ENCODE peak calls at places on chromosomes 1 and 21, in ten cellular contexts. G is GM23248, U is mesenteric fat pad, H is omental fat pad, F is H4, S is posterior cingulate gyrus, L is A673, V is NCI-H460, M is LoVo, N is NCI-H82. C is an unnamed sample.

GRCh38 chr1:232875536-232875935 is 70.3 kb downstream of the MAP10 start:
- DNase-seq in G (peak), U (no peak), H (no peak), F (no peak), S (no peak), L (no peak), V (no peak), M (no peak), N (no peak), C (no peak)

GRCh38 chr1:18883636-18884418 is 18.5 kb downstream of the ALDH4A1 start:
- DNase-seq in G (peak), U (no peak), H (peak), F (peak), S (peak), L (peak), V (peak), M (peak), N (peak), C (peak)

GRCh38 chr1:180363596-180363995 is 133.5 kb downstream of the LHX4 start:
- DNase-seq in G (no peak), U (no peak), H (no peak), F (no peak), S (no peak), L (no peak), V (no peak), M (no peak), N (peak), C (no peak)

GRCh38 chr1:53376041-53376461 is 48.2 kb upstream of the LRP8 start:
- DNase-seq in G (peak), U (peak), H (no peak), F (no peak), S (no peak), L (no peak), V (no peak), M (no peak), N (peak), C (no peak)

GRCh38 chr1:18957532-18958295 is 1.2 kb upstream of the IFFO2 start:
- DNase-seq in G (no peak), U (no peak), H (no peak), F (no peak), S (peak), L (no peak), V (no peak), M (no peak), N (no peak), C (no peak)

GRCh38 chr1:235018161-235018560 is 110.5 kb downstream of the TOMM20 start:
- DNase-seq in G (peak), U (peak), H (no peak), F (peak), S (no peak), L (peak), V (no peak), M (peak), N (no peak), C (peak)

GRCh38 chr1:6801998-6802397 is 16.7 kb downstream of the CAMTA1 start:
- DNase-seq in G (peak), U (no peak), H (no peak), F (no peak), S (no peak), L (no peak), V (no peak), M (no peak), N (peak), C (peak)

GRCh38 chr1:9435854-9436253 is 103.4 kb upstream of the SLC25A33 start:
- DNase-seq in G (no peak), U (no peak), H (no peak), F (no peak), S (no peak), L (no peak), V (no peak), M (no peak), N (no peak), C (no peak)

GRCh38 chr1:214927791-214928190 is 154.7 kb upstream of the KCNK2 start:
- DNase-seq in G (peak), U (no peak), H (no peak), F (no peak), S (no peak), L (no peak), V (no peak), M (no peak), N (no peak), C (no peak)

GRCh38 chr1:235069577-235070563 is 58.8 kb downstream of the TOMM20 start:
- DNase-seq in G (peak), U (no peak), H (peak), F (peak), S (no peak), L (no peak), V (peak), M (peak), N (no peak), C (peak)

GRCh38 chr1:96366516-96366915 is 355.1 kb upstream of the PTBP2 start:
- DNase-seq in G (peak), U (no peak), H (no peak), F (no peak), S (no peak), L (no peak), V (no peak), M (no peak), N (peak), C (peak)

GRCh38 chr1:187605736-187606135 is 777.0 kb downstream of the PLA2G4A start:
- DNase-seq in G (no peak), U (no peak), H (no peak), F (no peak), S (no peak), L (no peak), V (no peak), M (no peak), N (no peak), C (no peak)

GRCh38 chr1:167602840-167603239 is 27.2 kb upstream of the RCSD1 start:
- DNase-seq in G (no peak), U (no peak), H (no peak), F (no peak), S (no peak), L (no peak), V (no peak), M (no peak), N (no peak), C (no peak)

GRCh38 chr1:187390157-187390556 is 561.4 kb downstream of the PLA2G4A start:
- DNase-seq in G (peak), U (no peak), H (no peak), F (no peak), S (no peak), L (peak), V (no peak), M (no peak), N (no peak), C (no peak)

GRCh38 chr1:198156111-198156744 is 570 bp upstream of the NEK7 start:
- DNase-seq in G (peak), U (no peak), H (peak), F (peak), S (peak), L (peak), V (peak), M (peak), N (peak), C (peak)

GRCh38 chr1:181189691-181190361 is 101.3 kb downstream of the IER5 start:
- DNase-seq in G (peak), U (peak), H (peak), F (peak), S (peak), L (peak), V (peak), M (peak), N (peak), C (peak)

GRCh38 chr1:22635436-22635835 is 992 bp upstream of the C1QA start:
- DNase-seq in G (no peak), U (no peak), H (no peak), F (no peak), S (no peak), L (no peak), V (no peak), M (no peak), N (no peak), C (no peak)

GRCh38 chr1:214224605-214225354 is 56.2 kb upstream of the SMYD2 start:
- DNase-seq in G (peak), U (no peak), H (no peak), F (no peak), S (peak), L (no peak), V (no peak), M (no peak), N (no peak), C (peak)

GRCh38 chr21:16418211-16418610 is 688.4 kb downstream of the USP25 start:
- DNase-seq in G (peak), U (no peak), H (no peak), F (no peak), S (no peak), L (no peak), V (no peak), M (no peak), N (no peak), C (no peak)

GRCh38 chr1:245881767-245882391 is 625.2 kb downstream of the SMYD3 start:
- DNase-seq in G (no peak), U (no peak), H (no peak), F (no peak), S (no peak), L (no peak), V (no peak), M (no peak), N (no peak), C (peak)